ENCODE peak calls at places on chromosomes 4 and X, in five cellular contexts. B is RWPE2; S is A549; L is activated CD8-positive, alpha-beta T cell treated with anti-CD3 and anti-CD28 coated beads for 36 hours; D is lung. U is an unnamed sample.

GRCh38 chr4:8033067-8033755 is 93.5 kb upstream of the AFAP1 start:
- ATAC-seq in B (no peak), S (no peak), L (no peak), D (no peak), U (no peak)

GRCh38 chr4:6658204-6658585 is 17.7 kb downstream of the MRFAP1 start:
- ATAC-seq in B (no peak), S (no peak), L (no peak), D (no peak), U (no peak)

GRCh38 chr4:168569066-168569908 is 72.4 kb downstream of the PALLD start:
- ATAC-seq in B (peak), S (peak), L (peak), D (peak), U (peak)

GRCh38 chr4:166282081-166282770 is 409.2 kb downstream of the TLL1 start:
- ATAC-seq in B (no peak), S (no peak), L (no peak), D (no peak), U (no peak)

GRCh38 chr4:2624782-2625548 is 88.5 kb downstream of the FAM193A start:
- ATAC-seq in B (no peak), S (no peak), L (no peak), D (no peak), U (peak)

GRCh38 chr4:24279911-24280375 is 304.4 kb downstream of the DHX15 start:
- ATAC-seq in B (no peak), S (no peak), L (no peak), D (no peak), U (no peak)

GRCh38 chr4:176230827-176231226 is 35.4 kb upstream of the SPATA4 start:
- ATAC-seq in B (no peak), S (no peak), L (no peak), D (no peak), U (no peak)

GRCh38 chr4:33340168-33340567 is 2620.0 kb downstream of the PCDH7 start:
- ATAC-seq in B (no peak), S (no peak), L (no peak), D (no peak), U (no peak)

GRCh38 chr4:47031713-47032404 is 492 bp downstream of the GABRB1 start:
- ATAC-seq in B (peak), S (no peak), L (peak), D (peak), U (peak)

GRCh38 chr4:39331191-39331590 is 35.0 kb downstream of the RFC1 start:
- ATAC-seq in B (no peak), S (no peak), L (no peak), D (no peak), U (no peak)

GRCh38 chr4:119053245-119053644 is 82.4 kb upstream of the MYOZ2 start:
- ATAC-seq in B (no peak), S (no peak), L (no peak), D (no peak), U (no peak)

GRCh38 chrX:96383428-96383827 is 301.2 kb upstream of the DIAPH2 start:
- ATAC-seq in B (no peak), S (no peak), L (no peak), D (peak), U (no peak)

GRCh38 chr4:151169223-151169622 is 69.8 kb downstream of the RPS3A start:
- ATAC-seq in B (no peak), S (no peak), L (no peak), D (peak), U (peak)

GRCh38 chr4:145279122-145279960 is 99.0 kb upstream of the OTUD4 start:
- ATAC-seq in B (peak), S (no peak), L (no peak), D (no peak), U (peak)

GRCh38 chr4:6391852-6392188 is 80.6 kb downstream of the PPP2R2C start:
- ATAC-seq in B (peak), S (peak), L (no peak), D (no peak), U (peak)

U was measured in esophagus mucosa.